ENCODE peak calls at places on chromosome 20, in seven cellular contexts. F is IMR-90, U is GM12892, I is H54, G is esophagus muscularis mucosa, H is adrenal gland, M is prostate gland. Y is an unnamed sample.

GRCh38 chr20:36470482-36471062 is 70.7 kb upstream of the MYL9 start:
- DNase-seq in F (no peak), U (no peak), I (no peak), G (no peak), H (no peak), M (no peak), Y (no peak)

GRCh38 chr20:51596656-51597388 is 54.3 kb upstream of the NFATC2 start:
- DNase-seq in F (no peak), U (no peak), I (no peak), G (no peak), H (no peak), M (no peak), Y (no peak)

GRCh38 chr20:48819813-48820648 is 7.8 kb downstream of the PREX1 start:
- DNase-seq in F (no peak), U (no peak), I (no peak), G (no peak), H (no peak), M (no peak), Y (peak)

GRCh38 chr20:41669708-41670263 is 51.6 kb upstream of the CHD6 start:
- DNase-seq in F (no peak), U (no peak), I (no peak), G (no peak), H (no peak), M (no peak), Y (peak)

GRCh38 chr20:38215789-38216182 is 44.7 kb downstream of the KIAA1755 start:
- DNase-seq in F (no peak), U (no peak), I (no peak), G (no peak), H (no peak), M (no peak), Y (no peak)

GRCh38 chr20:50969416-50969815 is 10.8 kb downstream of the MOCS3 start:
- DNase-seq in F (no peak), U (no peak), I (no peak), G (no peak), H (no peak), M (no peak), Y (no peak)

GRCh38 chr20:56111951-56112730 is 106.8 kb upstream of the CBLN4 start:
- DNase-seq in F (no peak), U (no peak), I (no peak), G (no peak), H (no peak), M (no peak), Y (peak)

GRCh38 chr20:1357921-1358671 is 29.2 kb upstream of the SDCBP2 start:
- DNase-seq in F (peak), U (no peak), I (no peak), G (peak), H (peak), M (no peak), Y (no peak)

GRCh38 chr20:62368629-62369507 is 1.8 kb upstream of the LAMA5 start:
- DNase-seq in F (peak), U (no peak), I (peak), G (no peak), H (peak), M (no peak), Y (no peak)

GRCh38 chr20:32300647-32301046 is 23.2 kb downstream of the KIF3B start:
- DNase-seq in F (no peak), U (no peak), I (no peak), G (no peak), H (no peak), M (no peak), Y (no peak)

GRCh38 chr20:50439539-50440453 is 70.4 kb upstream of the PTPN1 start:
- DNase-seq in F (no peak), U (no peak), I (no peak), G (no peak), H (no peak), M (no peak), Y (no peak)

GRCh38 chr20:17646209-17646717 is 35.8 kb downstream of the RRBP1 start:
- DNase-seq in F (no peak), U (no peak), I (no peak), G (no peak), H (peak), M (peak), Y (no peak)

GRCh38 chr20:10708342-10709185 is 34.8 kb upstream of the JAG1 start:
- DNase-seq in F (peak), U (no peak), I (peak), G (no peak), H (no peak), M (no peak), Y (no peak)

GRCh38 chr20:53028337-53029007 is 56.3 kb downstream of the TSHZ2 start:
- DNase-seq in F (no peak), U (no peak), I (no peak), G (peak), H (no peak), M (no peak), Y (no peak)

GRCh38 chr20:32605167-32605656 is 20.1 kb upstream of the NOL4L start:
- DNase-seq in F (peak), U (no peak), I (no peak), G (no peak), H (peak), M (no peak), Y (no peak)

GRCh38 chr20:29349836-29350235 is 1907.6 kb upstream of the DEFB115 start:
- DNase-seq in F (no peak), U (no peak), I (no peak), G (no peak), H (no peak), M (no peak), Y (no peak)

GRCh38 chr20:3653921-3654320 is 9.3 kb downstream of the GFRA4 start:
- DNase-seq in F (no peak), U (no peak), I (no peak), G (no peak), H (no peak), M (no peak), Y (no peak)

GRCh38 chr20:52983726-52984450 is 11.7 kb downstream of the TSHZ2 start:
- DNase-seq in F (no peak), U (no peak), I (no peak), G (peak), H (no peak), M (no peak), Y (no peak)

GRCh38 chr20:2108987-2109386 is 7.4 kb downstream of the STK35 start:
- DNase-seq in F (peak), U (no peak), I (peak), G (no peak), H (peak), M (no peak), Y (no peak)

GRCh38 chr20:711526-711925 is 35.9 kb upstream of the SCRT2 start:
- DNase-seq in F (no peak), U (no peak), I (no peak), G (no peak), H (no peak), M (no peak), Y (no peak)

GRCh38 chr20:19427480-19427879 is 215.0 kb downstream of the SLC24A3 start:
- DNase-seq in F (no peak), U (no peak), I (no peak), G (peak), H (no peak), M (peak), Y (no peak)

GRCh38 chr20:3603108-3603507 is 60.1 kb downstream of the GFRA4 start:
- DNase-seq in F (no peak), U (no peak), I (no peak), G (peak), H (no peak), M (no peak), Y (peak)

GRCh38 chr20:56625837-56626236 is 3.3 kb upstream of the TFAP2C start:
- DNase-seq in F (no peak), U (no peak), I (no peak), G (no peak), H (no peak), M (no peak), Y (no peak)

GRCh38 chr20:47785900-47786762 is 850 bp upstream of the SULF2 start:
- DNase-seq in F (peak), U (peak), I (peak), G (peak), H (peak), M (peak), Y (peak)

GRCh38 chr20:41118632-41119031 is 18.7 kb upstream of the PLCG1 start:
- DNase-seq in F (peak), U (no peak), I (no peak), G (no peak), H (no peak), M (no peak), Y (no peak)

GRCh38 chr20:49347156-49347555 is 69.3 kb upstream of the ZNFX1 start:
- DNase-seq in F (no peak), U (no peak), I (no peak), G (no peak), H (no peak), M (no peak), Y (no peak)

GRCh38 chr20:37988555-37988954 is 44.7 kb downstream of the TTI1 start:
- DNase-seq in F (no peak), U (no peak), I (no peak), G (no peak), H (no peak), M (no peak), Y (no peak)

GRCh38 chr20:16573011-16573965 is at the start of gene KIF16B:
- DNase-seq in F (peak), U (peak), I (peak), G (peak), H (peak), M (peak), Y (peak)
- TF ChIP-seq POLR2A in F (no peak), U (no peak), I (peak), G (peak), H (peak), M (peak), Y (peak)

DNA sequence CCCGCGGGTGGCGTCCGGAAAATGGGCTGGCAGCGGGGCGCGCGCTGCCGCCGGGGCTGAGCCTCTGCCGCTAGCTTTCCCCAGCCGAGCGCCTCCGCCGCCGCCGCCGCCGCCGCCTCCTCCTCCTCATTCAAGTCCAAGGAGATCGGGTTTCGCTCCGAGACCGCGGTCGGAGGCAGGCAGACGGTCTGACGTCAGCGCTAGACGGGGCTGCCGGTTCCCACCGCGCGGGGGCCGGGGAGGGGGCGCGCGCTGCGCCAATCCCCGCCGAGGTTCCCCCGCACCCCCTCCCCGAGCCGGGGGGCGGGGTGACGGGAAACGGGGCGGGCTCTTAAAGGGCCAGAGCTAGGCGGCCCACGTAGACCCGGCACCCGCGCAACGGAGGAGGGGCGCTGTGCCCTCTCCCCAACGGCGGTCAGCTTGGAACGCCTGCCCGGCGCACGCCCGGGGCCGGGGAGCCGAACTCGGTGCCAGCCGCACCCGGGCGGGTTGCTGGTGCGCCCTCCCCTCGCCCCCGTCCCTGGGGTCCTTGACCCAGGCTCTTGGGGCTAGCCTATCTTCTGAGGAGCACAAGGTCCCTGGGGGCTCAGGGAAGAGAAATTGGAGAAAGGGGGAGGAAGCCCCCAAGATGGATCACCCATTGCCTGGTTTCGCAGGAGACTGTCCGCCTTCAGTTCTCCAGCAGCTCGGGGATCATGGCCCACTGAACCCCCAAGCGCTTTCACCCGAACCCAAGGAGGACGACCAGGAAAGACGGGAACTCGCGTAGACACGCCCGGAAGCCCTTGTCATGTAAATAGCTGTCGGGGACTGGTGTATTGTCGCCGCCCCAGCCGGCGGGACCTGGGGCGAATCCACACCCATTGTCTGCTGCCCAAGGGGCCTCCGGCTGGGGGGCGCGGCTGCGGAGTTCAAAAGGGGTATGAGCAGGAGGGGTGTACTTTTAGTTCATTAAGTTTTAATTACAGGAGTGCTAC is at the start of gene PMEPA1:
- DNase-seq in F (peak), U (peak), I (peak), G (peak), H (peak), M (peak), Y (peak)
- TF ChIP-seq POLR2A in F (peak), U (no peak), I (peak), G (peak), H (peak), M (peak), Y (no peak)

GRCh38 chr20:63858393-63859165 is 2.7 kb upstream of the ABHD16B start:
- DNase-seq in F (peak), U (no peak), I (no peak), G (no peak), H (peak), M (no peak), Y (peak)
- TF ChIP-seq POLR2A in F (no peak), U (no peak), I (no peak), G (no peak), H (no peak), M (no peak), Y (no peak)

GRCh38 chr20:46219920-46220319 is 88.4 kb downstream of the CDH22 start:
- DNase-seq in F (no peak), U (no peak), I (no peak), G (no peak), H (no peak), M (no peak), Y (no peak)

GRCh38 chr20:46222521-46223007 is 85.7 kb downstream of the CDH22 start:
- DNase-seq in F (no peak), U (no peak), I (no peak), G (no peak), H (peak), M (peak), Y (no peak)

GRCh38 chr20:46221271-46221670 is 87.0 kb downstream of the CDH22 start:
- DNase-seq in F (no peak), U (no peak), I (no peak), G (no peak), H (no peak), M (no peak), Y (no peak)

GRCh38 chr20:46219190-46219589 is 89.1 kb downstream of the CDH22 start:
- DNase-seq in F (no peak), U (no peak), I (no peak), G (no peak), H (no peak), M (no peak), Y (no peak)

GRCh38 chr20:46220808-46221207 is 87.5 kb downstream of the CDH22 start:
- DNase-seq in F (no peak), U (no peak), I (no peak), G (no peak), H (peak), M (no peak), Y (no peak)
- TF ChIP-seq POLR2A in F (no peak), U (no peak), I (no peak), G (no peak), H (no peak), M (no peak), Y (no peak)

GRCh38 chr20:23602261-23602660 is 3.5 kb downstream of the CST9 start:
- DNase-seq in F (no peak), U (no peak), I (no peak), G (peak), H (no peak), M (no peak), Y (peak)

GRCh38 chr20:23602699-23603098 is 3.0 kb downstream of the CST9 start:
- DNase-seq in F (no peak), U (no peak), I (no peak), G (peak), H (no peak), M (no peak), Y (no peak)

GRCh38 chr20:23595941-23596340 is 9.8 kb downstream of the CST9 start:
- DNase-seq in F (no peak), U (no peak), I (no peak), G (no peak), H (no peak), M (no peak), Y (no peak)

GRCh38 chr20:23601715-23602114 is 4.0 kb downstream of the CST9 start:
- DNase-seq in F (no peak), U (no peak), I (no peak), G (peak), H (no peak), M (no peak), Y (no peak)

DNA sequence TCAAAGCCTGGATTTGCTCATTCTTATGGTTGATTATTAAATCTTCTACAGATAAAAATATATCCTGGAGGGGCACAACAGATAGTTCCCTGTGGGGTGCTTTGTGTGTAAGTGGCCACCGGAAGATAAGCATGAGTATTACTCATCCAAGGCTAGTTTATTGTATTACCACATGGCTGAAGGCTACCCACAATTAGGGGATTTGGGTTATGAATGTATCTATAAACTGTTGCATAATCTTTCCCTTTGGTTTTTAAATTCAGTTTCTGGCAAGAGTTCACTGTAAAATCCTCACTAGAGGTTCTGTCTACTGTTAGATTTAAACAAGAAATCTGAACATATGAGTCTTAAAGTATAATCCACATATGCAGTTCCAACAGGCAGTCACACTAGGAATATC is 8.9 kb downstream of the CST9 start:
- DNase-seq in F (no peak), U (no peak), I (no peak), G (no peak), H (no peak), M (no peak), Y (peak)
- TF ChIP-seq POLR2A in F (no peak), U (no peak), I (no peak), G (no peak), H (no peak), M (no peak), Y (no peak)

GRCh38 chr20:11844691-11845090 is 73.0 kb upstream of the BTBD3 start:
- DNase-seq in F (no peak), U (no peak), I (no peak), G (no peak), H (no peak), M (no peak), Y (no peak)

GRCh38 chr20:11845311-11845710 is 72.4 kb upstream of the BTBD3 start:
- DNase-seq in F (peak), U (no peak), I (no peak), G (no peak), H (no peak), M (no peak), Y (no peak)

GRCh38 chr20:11843289-11843688 is 74.4 kb upstream of the BTBD3 start:
- DNase-seq in F (no peak), U (no peak), I (no peak), G (no peak), H (no peak), M (no peak), Y (no peak)

GRCh38 chr20:11838076-11838636 is 79.5 kb upstream of the BTBD3 start:
- DNase-seq in F (no peak), U (no peak), I (no peak), G (no peak), H (no peak), M (no peak), Y (peak)

DNA sequence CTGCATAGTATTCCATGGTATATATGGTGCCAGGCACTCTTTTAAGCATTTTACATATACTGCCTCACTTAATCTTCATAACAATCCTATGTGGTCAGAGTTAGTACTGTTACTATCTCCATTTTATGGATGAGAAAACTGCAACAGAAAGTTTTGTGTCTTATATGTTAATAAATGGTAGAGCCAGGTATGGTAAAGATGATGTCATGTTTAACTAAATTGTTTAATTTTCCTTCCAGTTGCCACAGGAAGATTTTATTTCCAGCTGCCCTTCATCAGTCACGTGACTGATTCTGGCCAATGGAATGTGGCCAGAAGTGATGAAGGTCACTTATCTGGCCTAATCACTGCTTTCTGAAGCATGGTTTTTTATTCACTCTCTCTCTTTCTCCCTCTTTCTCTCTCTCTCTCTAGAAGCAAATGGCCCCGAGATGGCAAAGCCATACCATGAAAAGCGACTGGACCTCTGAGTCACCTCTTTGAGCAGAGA is 75.7 kb upstream of the BTBD3 start:
- DNase-seq in F (no peak), U (no peak), I (no peak), G (no peak), H (no peak), M (no peak), Y (no peak)
- TF ChIP-seq POLR2A in F (no peak), U (no peak), I (no peak), G (no peak), H (no peak), M (no peak), Y (no peak)